ENCODE peak calls at places on chromosomes 5 and 9, in four cellular contexts. S is fibroblast of villous mesenchyme, H is nephron progenitor cell, J is bronchial epithelial cell. D is an unnamed sample.

GRCh38 chr9:70257991-70258691 is 637 bp upstream of the SMC5 start:
- DNase-seq in S (peak; percentile 76), H (peak; percentile 13), J (peak; percentile 67), D (no peak)

GRCh38 chr5:154519375-154519774 is 41.3 kb upstream of the HAND1 start:
- DNase-seq in S (peak; percentile 9), H (no peak), J (peak; percentile 44), D (no peak)

GRCh38 chr5:157431544-157432200 is 28.3 kb upstream of the NIPAL4 start:
- DNase-seq in S (peak; percentile 69), H (no peak), J (peak; percentile 69), D (no peak)

GRCh38 chr9:22079873-22080341 is 70.8 kb upstream of the CDKN2B start:
- DNase-seq in S (peak; percentile 70), H (no peak), J (peak; percentile 80), D (no peak)

GRCh38 chr9:15572200-15572599 is 19.4 kb downstream of the CCDC171 start:
- DNase-seq in S (peak; percentile 9), H (no peak), J (no peak), D (no peak)

GRCh38 chr5:98454904-98455303 is 318.6 kb upstream of the RGMB start:
- DNase-seq in S (peak; percentile 87), H (no peak), J (peak; percentile 97), D (no peak)

GRCh38 chr5:177500685-177501522 is 3.5 kb upstream of the PDLIM7 start:
- DNase-seq in S (peak; percentile 87), H (peak; percentile 98), J (peak; percentile 63), D (peak; percentile 68)

GRCh38 chr9:2720179-2720654 is 2.9 kb downstream of the KCNV2 start:
- DNase-seq in S (no peak), H (no peak), J (no peak), D (no peak)

GRCh38 chr5:135319928-135320606 is 79.0 kb downstream of the MACROH2A1 start:
- DNase-seq in S (no peak), H (no peak), J (no peak), D (no peak)

GRCh38 chr9:113516840-113517577 is 53.5 kb downstream of the RGS3 start:
- DNase-seq in S (no peak), H (no peak), J (no peak), D (peak; percentile 59)